ENCODE peak calls at places on chromosomes 1 and 21, in seven cellular contexts. Q is trophoblast cell, N is neuronal stem cell, P is H9, G is IMR-90, O is H1, Z is mesenchymal stem cell. T is an unnamed sample.

GRCh38 chr1:100077525-100077924 is 55.2 kb downstream of the SASS6 start:
- DNase-seq in G (no peak), Z (no peak), Q (no peak), P (no peak), O (no peak), N (no peak), T (no peak)

GRCh38 chr1:230103341-230104173 is 36.5 kb downstream of the GALNT2 start:
- DNase-seq in G (peak), O (no peak), N (no peak), Z (peak), P (no peak), Q (no peak), T (no peak)

GRCh38 chr1:22906968-22907367 is 65.7 kb downstream of the LACTBL1 start:
- DNase-seq in Z (no peak), G (no peak), Q (no peak), P (no peak), N (no peak), O (no peak), T (no peak)

GRCh38 chr1:1426496-1426960 is 5.5 kb upstream of the ANKRD65 start:
- DNase-seq in Q (no peak), O (no peak), G (no peak), P (peak), N (no peak), Z (no peak), T (no peak)

GRCh38 chr21:39863111-39863510 is 4.1 kb upstream of the PCP4 start:
- DNase-seq in N (no peak), O (no peak), P (no peak), Q (no peak), Z (no peak), G (no peak), T (no peak)

GRCh38 chr1:25728301-25728935 is 71.6 kb upstream of the SELENON start:
- DNase-seq in N (no peak), Z (peak), Q (peak), G (no peak), O (no peak), P (no peak), T (no peak)

GRCh38 chr1:225342695-225343094 is 85.1 kb downstream of the LBR start:
- DNase-seq in N (no peak), O (no peak), Q (no peak), P (no peak), Z (no peak), G (no peak), T (no peak)

GRCh38 chr1:12015499-12015898 is 3.8 kb upstream of the MIIP start:
- DNase-seq in N (no peak), O (no peak), Z (no peak), P (no peak), G (no peak), Q (peak), T (no peak)

GRCh38 chr1:64000021-64000420 is 203.4 kb upstream of the UBE2U start:
- DNase-seq in G (peak), O (no peak), P (no peak), Z (peak), Q (no peak), N (no peak), T (peak)

GRCh38 chr1:93414749-93415148 is 33.2 kb upstream of the FNBP1L start:
- DNase-seq in O (no peak), Q (no peak), P (no peak), N (no peak), Z (no peak), G (no peak), T (no peak)

GRCh38 chr1:186566140-186566850 is 105.4 kb upstream of the PDC start:
- DNase-seq in O (no peak), P (no peak), N (no peak), G (peak), Q (no peak), Z (no peak), T (no peak)

GRCh38 chr1:39635205-39635870 is 4.1 kb downstream of the HEYL start:
- DNase-seq in O (no peak), N (no peak), P (no peak), G (no peak), Q (no peak), Z (no peak), T (peak)

GRCh38 chr1:187032982-187033705 is 204.4 kb downstream of the PLA2G4A start:
- DNase-seq in O (no peak), G (no peak), Q (no peak), Z (no peak), N (no peak), P (no peak), T (no peak)

GRCh38 chr1:193404236-193404635 is 217.8 kb upstream of the B3GALT2 start:
- DNase-seq in N (peak), O (no peak), Z (no peak), G (no peak), Q (no peak), P (no peak), T (no peak)

GRCh38 chr1:237799762-237800474 is 90.8 kb downstream of the ZP4 start:
- DNase-seq in P (peak), Z (peak), Q (peak), G (peak), O (peak), N (no peak), T (peak)

GRCh38 chr21:45898781-45899180 is 82.8 kb upstream of the COL6A1 start:
- DNase-seq in N (no peak), G (no peak), P (no peak), Q (no peak), O (no peak), Z (no peak), T (no peak)

GRCh38 chr1:213094446-213094845 is 43.4 kb downstream of the RPS6KC1 start:
- DNase-seq in P (no peak), N (no peak), G (no peak), Z (no peak), O (no peak), Q (no peak), T (no peak)

GRCh38 chr1:50265790-50266314 is 157.1 kb downstream of the ELAVL4 start:
- DNase-seq in G (no peak), Q (no peak), P (no peak), Z (no peak), O (no peak), N (no peak), T (peak)

GRCh38 chr1:163565171-163565570 is 243.4 kb downstream of the NUF2 start:
- DNase-seq in P (no peak), G (no peak), O (no peak), Q (no peak), N (no peak), Z (no peak), T (peak)

GRCh38 chr1:1073743-1074587 is at the start of gene RNF223:
- DNase-seq in Z (no peak), P (no peak), O (no peak), G (no peak), Q (peak), N (no peak), T (no peak)

GRCh38 chr1:19312782-19313635 is 883 bp downstream of the SLC66A1 start:
- DNase-seq in Q (no peak), O (no peak), G (no peak), Z (no peak), P (no peak), N (no peak), T (no peak)

GRCh38 chr1:184635347-184636155 is 119.1 kb downstream of the EDEM3 start:
- DNase-seq in G (peak), N (no peak), Z (peak), Q (peak), P (no peak), O (no peak), T (no peak)

GRCh38 chr21:41932191-41932575 is 21.6 kb downstream of the C2CD2 start:
- DNase-seq in G (peak), Z (peak), N (no peak), Q (peak), O (no peak), P (no peak), T (no peak)

GRCh38 chr1:168932539-168932938 is 174.0 kb upstream of the ATP1B1 start:
- DNase-seq in P (no peak), Z (peak), Q (no peak), O (no peak), N (no peak), G (peak), T (no peak)

GRCh38 chr1:104195395-104195794 is 445.7 kb downstream of the AMY1C start:
- DNase-seq in O (no peak), N (no peak), P (no peak), Q (peak), Z (peak), G (no peak), T (peak)

GRCh38 chr1:200929530-200930278 is 35.0 kb downstream of the INAVA start:
- DNase-seq in N (no peak), Z (no peak), P (no peak), O (no peak), G (no peak), Q (no peak), T (no peak)

GRCh38 chr1:222627232-222627631 is 9.3 kb downstream of the MIA3 start:
- DNase-seq in N (no peak), O (no peak), G (peak), Z (no peak), P (no peak), Q (no peak), T (no peak)

GRCh38 chr1:100539836-100540536 is 2.0 kb downstream of the GPR88 start:
- DNase-seq in G (peak), O (peak), Z (peak), N (peak), Q (no peak), P (peak), T (peak)

GRCh38 chr1:30605441-30605920 is 117.9 kb downstream of the MATN1 start:
- DNase-seq in P (no peak), O (no peak), N (no peak), Z (no peak), G (no peak), Q (no peak), T (no peak)

GRCh38 chr1:154760469-154760933 is 109.6 kb downstream of the KCNN3 start:
- DNase-seq in Q (peak), G (no peak), Z (no peak), P (peak), O (peak), N (peak), T (peak)

GRCh38 chr1:150528997-150529396 is 13.4 kb downstream of the FALEC start:
- DNase-seq in Q (no peak), G (peak), P (no peak), Z (peak), O (no peak), N (no peak), T (no peak)

GRCh38 chr1:51564124-51564523 is 45.1 kb upstream of the EPS15 start:
- DNase-seq in P (no peak), N (no peak), G (peak), Z (peak), Q (peak), O (no peak), T (no peak)

GRCh38 chr1:179081696-179082307 is at the start of gene TOR3A:
- DNase-seq in N (peak), G (peak), O (peak), Z (peak), P (peak), Q (peak), T (peak)

GRCh38 chr1:68949999-68950398 is 453.1 kb upstream of the DEPDC1 start:
- DNase-seq in G (no peak), P (no peak), N (no peak), Z (no peak), O (no peak), Q (no peak), T (no peak)

GRCh38 chr1:19597463-19598309 is 46.4 kb upstream of the NBL1 start:
- DNase-seq in O (no peak), Z (peak), G (peak), Q (peak), N (no peak), P (no peak), T (peak)

GRCh38 chr1:163046071-163046470 is 23.1 kb upstream of the RGS4 start:
- DNase-seq in Q (no peak), Z (peak), G (peak), N (no peak), O (no peak), P (no peak), T (no peak)

GRCh38 chr1:218886472-218886871 is 287.2 kb upstream of the LYPLAL1 start:
- DNase-seq in G (peak), Q (no peak), P (no peak), N (no peak), O (no peak), Z (no peak), T (no peak)

GRCh38 chr21:43034098-43034497 is 41.5 kb downstream of the CBS start:
- DNase-seq in P (no peak), Z (no peak), O (no peak), N (no peak), Q (no peak), G (peak), T (no peak)

GRCh38 chr1:221164029-221164428 is 284.8 kb downstream of the HLX start:
- DNase-seq in O (no peak), P (no peak), Q (no peak), N (no peak), G (peak), Z (peak), T (no peak)

GRCh38 chr1:25173809-25174320 is 58.4 kb downstream of the SYF2 start:
- DNase-seq in Q (no peak), G (no peak), N (no peak), Z (no peak), P (no peak), O (peak), T (no peak)

GRCh38 chr1:16013908-16014258 is 4.0 kb downstream of the HSPB7 start:
- DNase-seq in Q (no peak), G (no peak), O (no peak), N (no peak), P (no peak), Z (no peak), T (no peak)
- H3K23ac ChIP-seq in Q (no peak), G (no peak), O (no peak), N (peak), P (no peak), Z (no peak), T (no peak)

DNA sequence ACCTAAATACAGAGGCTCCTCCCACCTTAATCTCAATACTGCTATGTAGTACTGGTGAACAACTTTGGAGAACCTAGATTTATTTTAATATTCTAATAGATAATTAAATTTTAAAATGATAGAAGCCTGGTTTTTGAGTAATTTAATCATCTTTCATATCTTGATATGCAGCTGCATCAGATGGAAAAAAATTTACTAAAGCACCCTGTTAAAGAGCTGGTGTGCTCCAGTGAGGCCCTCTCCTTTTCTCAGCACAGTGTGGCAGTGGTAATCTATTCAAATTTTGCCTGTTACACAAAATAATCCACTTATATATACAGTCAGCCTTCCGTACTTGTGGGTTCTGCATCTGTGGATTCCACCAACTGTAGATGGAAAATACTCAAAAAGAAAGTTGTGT is 82.8 kb downstream of the LRRC8C start:
- DNase-seq in N (no peak), Q (no peak), G (no peak), O (no peak), Z (no peak), P (no peak), T (no peak)
- H3K23ac ChIP-seq in N (no peak), Q (no peak), G (no peak), O (no peak), Z (no peak), P (no peak), T (no peak)

DNA sequence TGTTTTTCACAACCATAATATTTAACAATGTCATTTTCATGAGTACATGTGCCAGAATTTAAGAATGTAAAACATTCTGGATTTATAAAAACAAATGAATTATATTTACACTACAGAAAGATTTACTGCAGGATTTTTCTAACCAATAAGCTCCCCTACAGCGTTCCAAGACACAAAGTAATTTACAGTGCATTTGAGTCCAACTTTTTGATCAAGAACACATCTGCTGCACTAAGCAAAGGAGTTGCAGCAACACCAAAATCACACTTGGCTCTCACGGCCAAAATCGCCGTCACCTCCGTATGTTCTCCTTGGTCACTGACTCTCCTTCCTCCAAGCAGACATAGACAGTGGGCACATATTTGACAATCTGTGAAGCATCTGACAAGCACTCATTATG is 7.7 kb downstream of the VPS26C start:
- DNase-seq in G (peak), P (no peak), Q (no peak), O (peak), N (no peak), Z (no peak), T (no peak)
- H3K23ac ChIP-seq in G (peak), P (no peak), Q (no peak), O (no peak), N (no peak), Z (no peak), T (no peak)

DNA sequence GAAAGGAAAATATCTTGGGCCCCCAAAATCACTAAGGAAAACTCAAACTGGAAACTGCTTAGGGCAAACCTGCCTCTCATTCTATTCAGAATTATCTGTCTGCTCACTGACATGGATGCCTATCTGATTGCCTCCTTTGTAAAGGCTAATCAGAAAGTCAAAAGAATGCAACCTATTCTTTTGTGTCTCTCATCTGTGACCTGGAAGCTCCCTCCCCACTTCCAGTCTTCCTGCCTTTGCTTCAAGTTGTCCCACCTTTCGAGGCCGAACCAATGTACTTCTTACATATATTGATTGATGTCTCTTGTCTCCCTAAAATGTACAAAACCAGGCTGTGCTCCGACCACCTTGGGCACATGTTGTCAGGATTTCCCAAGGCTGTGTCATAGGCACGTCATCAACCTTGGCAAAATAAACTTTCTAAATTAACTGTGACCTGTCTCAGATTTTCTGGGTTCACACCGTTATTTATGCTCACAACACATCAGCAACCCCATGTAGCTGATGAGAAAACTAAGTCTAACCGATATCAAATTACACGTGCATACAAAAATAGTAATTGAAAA is 302.3 kb upstream of the NRIP1 start:
- DNase-seq in Z (no peak), N (no peak), O (no peak), P (peak), Q (no peak), G (no peak), T (peak)
- H3K23ac ChIP-seq in Z (no peak), N (no peak), O (no peak), P (no peak), Q (no peak), G (no peak), T (no peak)

GRCh38 chr1:118947003-118947765 is 41.0 kb downstream of the TBX15 start:
- DNase-seq in Q (no peak), G (no peak), Z (no peak), P (no peak), O (no peak), N (no peak), T (no peak)
- H3K23ac ChIP-seq in Q (no peak), G (no peak), Z (no peak), P (no peak), O (no peak), N (no peak), T (no peak)

GRCh38 chr1:53558916-53559315 is 99.7 kb downstream of the DMRTB1 start:
- DNase-seq in Q (no peak), G (no peak), N (no peak), Z (no peak), O (no peak), P (no peak), T (no peak)
- H3K23ac ChIP-seq in Q (no peak), G (no peak), N (no peak), Z (no peak), O (no peak), P (no peak), T (no peak)

GRCh38 chr1:42880384-42880783 is 34.0 kb downstream of the ZNF691 start:
- DNase-seq in Q (no peak), Z (no peak), P (no peak), O (no peak), G (no peak), N (no peak), T (no peak)

GRCh38 chr1:42873670-42874069 is 27.3 kb downstream of the ZNF691 start:
- DNase-seq in O (no peak), Z (no peak), N (no peak), G (no peak), Q (no peak), P (no peak), T (no peak)

GRCh38 chr1:42877380-42877779 is 31.0 kb downstream of the ZNF691 start:
- DNase-seq in Z (no peak), P (no peak), N (no peak), O (no peak), G (no peak), Q (no peak), T (peak)

DNA sequence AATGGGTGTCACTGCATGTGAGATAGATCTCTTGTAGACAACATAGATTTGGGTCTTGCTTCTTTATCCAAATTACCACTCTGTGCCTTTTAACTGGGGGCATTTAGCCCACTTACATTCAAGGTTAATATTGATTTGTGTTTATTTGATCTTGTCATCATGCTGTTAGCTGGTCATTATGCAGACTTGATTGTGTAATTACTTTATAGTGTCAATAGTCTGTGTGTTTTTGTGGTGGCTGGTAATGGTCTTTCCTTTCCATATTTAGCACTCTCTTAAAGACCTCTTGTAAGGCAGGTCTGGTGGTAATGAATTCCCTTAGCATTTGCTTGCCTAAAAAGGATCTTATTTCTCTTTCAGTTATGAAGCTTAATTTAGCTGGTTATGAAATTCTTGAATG is 29.6 kb downstream of the ZNF691 start:
- DNase-seq in G (no peak), O (no peak), P (no peak), Z (no peak), N (no peak), Q (no peak), T (no peak)
- H3K23ac ChIP-seq in G (no peak), O (no peak), P (no peak), Z (no peak), N (no peak), Q (no peak), T (no peak)

DNA sequence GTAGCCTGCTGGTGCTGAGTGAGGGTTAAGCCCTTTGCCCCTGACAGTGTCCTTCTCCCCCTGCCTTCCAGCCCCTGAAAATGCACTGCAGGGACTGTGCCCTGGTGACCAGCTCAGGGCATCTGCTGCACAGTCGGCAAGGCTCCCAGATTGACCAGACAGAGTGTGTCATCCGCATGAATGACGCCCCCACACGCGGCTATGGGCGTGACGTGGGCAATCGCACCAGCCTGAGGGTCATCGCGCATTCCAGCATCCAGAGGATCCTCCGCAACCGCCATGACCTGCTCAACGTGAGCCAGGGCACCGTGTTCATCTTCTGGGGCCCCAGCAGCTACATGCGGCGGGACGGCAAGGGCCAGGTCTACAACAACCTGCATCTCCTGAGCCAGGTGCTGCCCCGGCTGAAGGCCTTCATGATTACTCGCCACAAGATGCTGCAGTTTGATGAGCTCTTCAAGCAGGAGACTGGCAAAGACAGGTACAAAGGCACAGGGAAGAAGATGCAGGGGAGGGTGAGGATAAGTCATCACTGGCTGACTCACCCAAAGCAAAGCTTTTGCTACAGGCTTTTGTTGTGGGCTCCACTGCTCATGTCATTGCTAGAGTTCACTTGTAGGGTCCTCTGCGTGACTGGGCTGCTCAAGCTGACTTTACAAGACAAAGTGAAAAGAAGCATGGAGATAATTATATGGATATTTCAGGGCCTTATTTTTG is 174.9 kb downstream of the PIGK start:
- DNase-seq in P (no peak), Q (no peak), G (peak), Z (no peak), N (no peak), O (no peak), T (no peak)
- H3K23ac ChIP-seq in P (no peak), Q (no peak), G (no peak), Z (no peak), N (no peak), O (no peak), T (no peak)

T was measured in mesendoderm.